ENCODE peak calls at places on chromosome 11, in eight cellular contexts. E is heart right ventricle, K is AG09309, S is testis, P is IMR-90, L is MM.1S, B is PC-3, V is OCI-LY7. Q is an unnamed sample.

GRCh38 chr11:114075891-114076441 is 16.5 kb downstream of the ZBTB16 start:
- DNase-seq in P (peak), K (no peak), V (peak), E (peak), B (peak), S (no peak), L (no peak), Q (no peak)

GRCh38 chr11:65559535-65559934 is 1.4 kb upstream of the LTBP3 start:
- DNase-seq in B (no peak), S (no peak), P (no peak), L (no peak), E (no peak), K (no peak), V (no peak), Q (no peak)

GRCh38 chr11:83677730-83678129 is 391.6 kb upstream of the CCDC90B start:
- DNase-seq in K (no peak), E (no peak), P (no peak), S (no peak), B (no peak), L (no peak), V (no peak), Q (no peak)

GRCh38 chr11:61480936-61481335 is 27.6 kb upstream of the LRRC10B start:
- DNase-seq in L (no peak), B (peak), P (no peak), V (no peak), K (no peak), S (peak), E (peak), Q (no peak)

GRCh38 chr11:63536669-63537292 is at the start of gene PLAAT4:
- DNase-seq in P (peak), B (peak), L (peak), K (no peak), E (peak), V (no peak), S (peak), Q (no peak)

GRCh38 chr11:68914761-68915160 is 11.1 kb downstream of the IGHMBP2 start:
- DNase-seq in E (no peak), L (no peak), S (no peak), B (no peak), P (no peak), K (no peak), V (no peak), Q (no peak)

GRCh38 chr11:61554172-61554988 is 26.5 kb downstream of the SYT7 start:
- DNase-seq in K (no peak), E (no peak), L (no peak), P (no peak), B (no peak), S (no peak), V (no peak), Q (no peak)

GRCh38 chr11:30527566-30527965 is 58.6 kb downstream of the MPPED2 start:
- DNase-seq in B (no peak), P (no peak), S (no peak), E (no peak), L (no peak), K (no peak), V (no peak), Q (no peak)

GRCh38 chr11:102274628-102275027 is 42.7 kb upstream of the BIRC3 start:
- DNase-seq in P (no peak), E (no peak), L (no peak), S (no peak), B (no peak), K (no peak), V (no peak), Q (no peak)

GRCh38 chr11:65655570-65656332 is 7.0 kb downstream of the RELA start:
- DNase-seq in P (no peak), S (no peak), B (no peak), L (no peak), K (no peak), V (no peak), E (no peak), Q (peak)

GRCh38 chr11:100942016-100942415 is 187.6 kb downstream of the PGR start:
- DNase-seq in K (no peak), L (no peak), V (no peak), P (peak), B (peak), S (peak), E (peak), Q (no peak)

GRCh38 chr11:127003260-127003981 is 2.9 kb upstream of the KIRREL3 start:
- DNase-seq in E (no peak), P (peak), S (peak), V (no peak), K (no peak), B (no peak), L (peak), Q (no peak)

GRCh38 chr11:12983331-12983730 is 25.8 kb upstream of the RASSF10 start:
- DNase-seq in E (no peak), K (no peak), V (no peak), P (no peak), L (no peak), S (no peak), B (no peak), Q (no peak)

GRCh38 chr11:6612008-6612815 is at the start of gene TAF10:
- DNase-seq in B (peak), V (peak), S (peak), E (peak), L (peak), K (peak), P (peak), Q (peak)

GRCh38 chr11:67053896-67054850 is 2.5 kb upstream of the RHOD start:
- DNase-seq in S (peak), E (peak), V (peak), L (peak), P (peak), B (peak), K (peak), Q (no peak)

GRCh38 chr11:70364745-70365535 is 33.4 kb upstream of the CTTN start:
- DNase-seq in S (no peak), P (no peak), V (no peak), B (no peak), K (no peak), E (no peak), L (no peak), Q (no peak)

GRCh38 chr11:35579557-35580396 is 38.5 kb upstream of the FJX1 start:
- DNase-seq in P (peak), K (peak), L (no peak), V (no peak), B (peak), E (no peak), S (no peak), Q (no peak)

GRCh38 chr11:12724301-12725046 is 50.3 kb downstream of the TEAD1 start:
- DNase-seq in P (peak), K (no peak), E (peak), S (peak), V (no peak), B (peak), L (no peak), Q (no peak)

GRCh38 chr11:65419460-65419772 is 3.2 kb upstream of the NEAT1 start:
- DNase-seq in V (no peak), S (no peak), P (no peak), L (no peak), E (no peak), B (no peak), K (no peak), Q (no peak)

GRCh38 chr11:76661835-76662434 is 8.6 kb downstream of the LRRC32 start:
- DNase-seq in P (no peak), S (no peak), V (no peak), L (no peak), E (no peak), B (no peak), K (no peak), Q (no peak)

GRCh38 chr11:59615637-59616395 is at the start of gene OSBP:
- DNase-seq in S (peak), V (peak), B (peak), E (peak), K (peak), P (peak), L (peak), Q (peak)
- TF ChIP-seq CTCF in S (peak), V (no peak), B (no peak), E (no peak), K (no peak), P (peak), L (no peak), Q (no peak)

GRCh38 chr11:119152043-119152442 is 3.2 kb downstream of the ABCG4 start:
- DNase-seq in S (no peak), K (no peak), V (no peak), B (no peak), E (no peak), L (no peak), P (no peak), Q (no peak)

GRCh38 chr11:119154178-119154577 is 5.3 kb downstream of the ABCG4 start:
- DNase-seq in K (no peak), L (no peak), B (no peak), S (no peak), P (no peak), E (no peak), V (no peak), Q (no peak)

GRCh38 chr11:119152604-119153003 is 3.8 kb downstream of the ABCG4 start:
- DNase-seq in V (no peak), L (no peak), K (no peak), S (no peak), E (no peak), P (no peak), B (no peak), Q (no peak)

GRCh38 chr11:119155733-119156492 is 7.1 kb downstream of the ABCG4 start:
- DNase-seq in B (peak), V (peak), S (no peak), P (no peak), K (no peak), E (no peak), L (peak), Q (no peak)

GRCh38 chr11:119153049-119153818 is 4.4 kb downstream of the ABCG4 start:
- DNase-seq in P (no peak), E (no peak), V (no peak), K (no peak), L (no peak), B (no peak), S (no peak), Q (no peak)
- TF ChIP-seq CTCF in P (peak), E (no peak), V (peak), K (no peak), L (no peak), B (peak), S (no peak), Q (peak)

DNA sequence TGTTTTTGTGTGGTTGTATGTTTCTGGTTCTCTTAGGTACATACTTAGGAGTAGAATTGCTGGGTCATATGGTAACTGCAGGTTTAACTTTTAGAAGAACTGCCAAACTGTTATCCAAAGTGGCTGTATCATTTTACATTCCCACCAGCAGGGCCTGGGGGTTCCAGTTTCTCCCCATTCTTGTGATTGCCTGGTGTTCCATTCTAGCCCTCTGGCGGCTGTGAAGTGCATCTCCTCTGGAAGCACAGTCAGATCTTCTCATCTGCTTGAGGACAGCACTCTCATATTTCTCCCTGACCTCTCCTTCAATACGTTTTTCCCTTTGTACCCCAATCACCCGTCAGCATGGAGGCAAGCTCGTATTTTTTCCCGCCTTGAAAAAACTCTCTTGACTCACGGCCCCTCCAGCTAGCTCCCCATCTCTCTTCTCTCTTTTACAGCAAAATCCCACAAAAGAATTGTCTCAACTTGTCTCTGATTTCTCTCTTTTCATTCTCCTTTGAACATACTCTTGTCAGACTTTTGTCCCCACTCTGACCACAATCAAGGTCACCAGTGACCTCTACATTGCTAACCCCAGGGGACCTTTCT is 56.8 kb upstream of the THY1 start:
- DNase-seq in P (peak), E (no peak), S (no peak), B (peak), K (no peak), L (peak), V (peak), Q (no peak)
- TF ChIP-seq CTCF in P (peak), E (no peak), S (no peak), B (peak), K (peak), L (peak), V (peak), Q (peak)

DNA sequence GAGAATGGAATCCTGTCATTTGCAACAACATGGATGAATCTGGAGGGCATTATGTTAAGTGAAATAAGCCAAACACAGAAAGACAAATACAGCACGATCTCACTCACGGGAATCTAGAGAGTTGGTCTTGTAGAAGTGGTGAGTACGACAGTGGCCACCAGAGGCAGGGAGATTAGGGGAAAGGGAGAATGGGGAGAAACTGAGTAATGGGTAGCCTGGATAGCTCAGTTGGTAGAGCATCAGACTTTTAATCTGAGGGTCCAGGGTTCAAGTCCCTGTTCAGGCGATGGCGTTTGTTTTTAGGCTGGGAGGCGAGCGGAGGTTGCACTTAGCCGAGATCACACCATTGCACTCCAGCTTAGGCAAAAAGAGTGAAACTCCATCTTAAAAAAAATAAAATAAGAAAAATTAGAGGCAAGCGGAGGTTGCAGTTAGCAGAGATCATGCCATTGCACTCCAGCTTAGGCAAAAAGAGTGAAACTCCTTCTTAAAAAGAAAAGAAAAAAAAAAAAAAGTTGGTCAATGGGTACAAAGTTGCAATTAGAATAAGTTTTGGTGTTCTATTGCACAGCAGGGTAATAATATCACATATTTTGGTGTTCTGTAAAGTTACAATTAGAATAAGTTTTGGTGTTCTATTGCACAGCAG is 95.7 kb upstream of the UBASH3B start:
- DNase-seq in L (no peak), E (no peak), S (no peak), B (peak), K (no peak), P (peak), V (no peak), Q (no peak)
- TF ChIP-seq CTCF in L (no peak), E (no peak), S (no peak), B (no peak), K (no peak), P (no peak), V (no peak), Q (no peak)

Q was measured in CD14-positive monocyte.